ENCODE peak calls at places on chromosomes 4 and X, in eight cellular contexts. A, K, M, Y, O, H, W and I are unnamed samples. For H3K4me1, the result is how much of the 10 kb centered on the place peaks cover.

GRCh38 chr4:112604590-112604989 is 32.1 kb downstream of the ZGRF1 start:
- DNase-seq in K (peak), A (peak), W (no peak), H (peak), M (no peak), Y (peak), O (no peak), I (peak)

GRCh38 chr4:184384056-184384809 is 90.1 kb downstream of the IRF2 start:
- DNase-seq in M (no peak), Y (peak), W (no peak), K (peak), H (peak), O (no peak), A (peak), I (no peak)

GRCh38 chrX:147803948-147804347 is 107.8 kb upstream of the FMR1 start:
- DNase-seq in Y (peak), W (no peak), A (no peak), O (no peak), H (no peak), K (no peak), M (no peak), I (no peak)

GRCh38 chr4:59869559-59869958 is 1330.6 kb upstream of the ADGRL3 start:
- DNase-seq in W (no peak), O (no peak), A (no peak), H (no peak), M (no peak), K (no peak), Y (no peak), I (no peak)

GRCh38 chrX:41553688-41554087 is 106.5 kb downstream of the NYX start:
- DNase-seq in H (no peak), W (no peak), K (no peak), O (no peak), A (no peak), Y (no peak), M (no peak), I (no peak)

GRCh38 chr4:1207603-1208265 is 35.4 kb upstream of the SPON2 start:
- DNase-seq in H (no peak), Y (no peak), K (peak), A (no peak), O (peak), W (peak), M (peak), I (no peak)

GRCh38 chr4:4578981-4579380 is 37.1 kb upstream of the STX18 start:
- DNase-seq in Y (no peak), M (no peak), W (no peak), O (no peak), H (no peak), K (peak), A (no peak), I (no peak)

GRCh38 chr4:133186210-133186609 is 37.1 kb downstream of the PCDH10 start:
- DNase-seq in Y (no peak), K (no peak), H (no peak), W (no peak), M (no peak), O (no peak), A (no peak), I (no peak)

GRCh38 chr4:120964596-120964995 is 42.1 kb upstream of the PRDM5 start:
- DNase-seq in H (no peak), Y (no peak), M (no peak), A (no peak), O (no peak), W (no peak), K (no peak), I (no peak)

GRCh38 chr4:106809083-106809482 is 227.0 kb downstream of the DKK2 start:
- DNase-seq in A (no peak), H (no peak), O (no peak), K (no peak), Y (peak), M (no peak), W (no peak), I (no peak)

GRCh38 chrX:23616361-23616760 is 50.9 kb upstream of the PRDX4 start:
- DNase-seq in A (no peak), H (no peak), Y (peak), K (no peak), W (no peak), M (no peak), O (no peak), I (no peak)

GRCh38 chr4:78569291-78569821 is 17.8 kb downstream of the ANXA3 start:
- DNase-seq in H (peak), Y (peak), K (peak), M (no peak), A (no peak), W (no peak), O (no peak), I (no peak)
- H3K4me1 ChIP-seq in H (half or more), Y (under half), K (under half), M (under half), A (under half), W (under half), O (under half), I (under half)

GRCh38 chr4:48079972-48080391 is 54.1 kb downstream of the TXK start:
- DNase-seq in H (no peak), Y (peak), M (no peak), K (no peak), W (no peak), O (no peak), A (no peak), I (no peak)
- H3K4me1 ChIP-seq in H (under half), Y (under half), M (under half), K (under half), W (under half), O (under half), A (under half), I (under half)

DNA sequence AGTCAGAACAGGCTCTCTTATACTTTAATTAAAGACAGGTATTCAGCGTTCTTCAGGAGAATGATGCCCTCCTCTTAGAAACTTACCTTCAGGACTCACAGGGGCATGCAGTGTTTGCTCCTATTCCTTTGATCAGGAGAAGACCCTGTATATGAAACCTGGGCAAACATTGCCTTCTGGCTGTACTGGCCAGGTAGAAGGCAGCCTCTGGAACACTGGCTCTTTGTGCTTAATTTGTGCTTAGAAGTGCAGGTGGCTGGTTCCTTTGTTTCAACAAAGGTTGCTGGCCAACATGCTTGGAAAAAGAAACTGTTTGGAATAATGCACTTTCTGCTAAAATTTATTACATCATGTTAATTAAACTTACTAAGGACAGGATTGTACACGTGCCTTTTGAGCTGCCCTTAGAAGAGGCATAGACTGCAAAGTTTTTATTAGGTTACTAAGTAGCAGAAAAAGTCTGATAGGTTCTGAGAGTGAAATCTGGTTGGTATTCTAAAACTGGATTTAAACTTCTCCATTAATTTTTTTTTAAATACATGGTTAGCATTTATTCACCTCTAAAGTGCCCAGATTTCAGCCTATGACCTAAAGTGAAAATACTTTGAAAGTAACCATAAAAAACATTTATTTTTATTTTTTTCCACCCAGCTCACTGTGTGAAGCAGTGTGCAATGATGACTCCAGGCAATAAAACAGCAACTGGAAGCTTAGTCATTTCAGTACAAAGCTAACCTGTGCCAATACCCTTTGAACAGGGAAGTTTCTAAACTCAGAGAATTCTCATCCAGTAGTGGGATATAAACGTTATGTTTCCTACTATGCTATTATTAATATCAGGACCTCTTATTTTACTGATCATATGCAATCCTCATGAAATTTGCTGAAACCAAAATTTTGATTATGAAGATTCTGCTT is 11.3 kb downstream of the RASSF6 start:
- DNase-seq in Y (peak), K (no peak), A (no peak), W (no peak), H (no peak), M (no peak), O (no peak), I (no peak)
- H3K4me1 ChIP-seq in Y (under half), K (under half), A (under half), W (under half), H (half or more), M (under half), O (under half), I (under half)

DNA sequence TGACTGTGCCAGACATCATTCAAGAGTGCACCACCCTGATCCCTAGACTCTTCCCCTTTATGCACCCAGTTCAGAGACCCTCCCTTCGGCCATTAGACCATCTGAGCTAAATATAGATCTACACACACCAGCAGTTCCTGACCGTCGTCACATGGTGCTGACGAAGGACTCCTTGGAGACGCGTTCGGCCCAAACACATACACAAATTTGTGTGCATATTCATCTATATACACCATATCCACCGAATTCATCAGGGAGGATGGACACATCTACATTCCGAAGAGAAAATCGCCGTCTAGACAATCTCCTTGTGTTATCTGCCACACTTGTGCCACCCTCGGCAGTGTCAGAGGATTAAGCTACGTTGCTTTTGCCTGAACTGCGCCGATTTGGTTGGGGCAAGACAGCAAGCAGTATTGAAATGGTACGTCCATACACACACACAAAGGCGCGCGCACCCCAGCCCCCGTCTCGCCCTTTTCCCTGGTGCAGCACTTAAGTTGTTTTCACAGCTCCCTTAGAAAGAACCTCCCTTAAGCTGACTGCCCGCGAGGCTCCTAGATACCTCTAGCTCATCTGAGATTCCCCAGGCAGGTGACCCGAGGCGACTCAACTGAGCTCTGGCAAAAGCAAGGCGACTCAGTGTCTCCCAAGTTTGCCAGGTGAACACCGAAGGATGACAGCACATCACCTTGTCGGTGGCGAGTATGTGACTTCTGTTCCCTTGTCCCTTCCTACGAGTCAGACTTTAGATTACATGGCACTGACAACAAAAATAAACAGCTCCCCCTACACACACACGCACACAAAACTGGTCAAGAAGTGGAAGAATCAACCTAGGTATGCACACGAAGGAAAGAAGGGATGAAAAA is 1.0 kb downstream of the RASGEF1B start:
- DNase-seq in A (peak), M (peak), K (peak), W (peak), Y (peak), H (no peak), O (peak), I (peak)
- H3K4me1 ChIP-seq in A (under half), M (under half), K (under half), W (under half), Y (under half), H (under half), O (under half), I (under half)

DNA sequence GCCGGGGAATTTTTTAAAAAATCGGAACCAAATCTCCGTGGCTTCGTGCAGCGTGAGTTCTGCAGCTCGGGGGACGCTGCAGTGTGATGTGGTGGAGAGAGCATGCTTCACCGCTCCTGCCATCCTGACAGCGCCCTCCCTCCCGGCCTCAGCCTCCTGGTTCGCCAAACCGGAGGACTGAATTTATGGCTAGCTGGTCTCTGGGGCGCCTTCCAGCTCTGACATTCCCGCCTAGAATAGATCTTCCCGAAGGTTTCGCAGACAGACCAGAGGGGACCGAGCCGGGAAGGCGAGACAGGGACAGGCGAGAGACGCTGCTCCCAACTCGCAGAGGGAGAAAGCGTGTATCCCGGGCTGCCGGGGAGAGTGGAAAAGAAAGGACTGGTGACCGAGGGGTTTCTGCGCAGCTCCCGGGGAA is 25.9 kb downstream of the HOPX start:
- DNase-seq in M (no peak), Y (peak), H (no peak), W (no peak), A (peak), K (peak), O (peak), I (no peak)
- H3K4me1 ChIP-seq in M (under half), Y (under half), H (under half), W (under half), A (under half), K (under half), O (under half), I (half or more)

GRCh38 chr4:26854701-26855100 is 5.9 kb upstream of the STIM2 start:
- DNase-seq in O (no peak), H (no peak), W (no peak), Y (no peak), M (no peak), A (no peak), K (no peak), I (no peak)
- H3K4me1 ChIP-seq in O (under half), H (under half), W (under half), Y (under half), M (under half), A (under half), K (under half), I (under half)

GRCh38 chr4:128388352-128388630 is 100.7 kb upstream of the PGRMC2 start:
- DNase-seq in O (no peak), Y (no peak), A (no peak), W (no peak), H (peak), M (no peak), K (no peak), I (no peak)
- H3K4me1 ChIP-seq in O (half or more), Y (under half), A (under half), W (under half), H (under half), M (under half), K (under half), I (under half)

GRCh38 chrX:129956765-129957164 is 25.7 kb upstream of the BCORL1 start:
- DNase-seq in H (no peak), O (no peak), W (no peak), M (no peak), A (no peak), Y (no peak), K (no peak), I (no peak)
- H3K4me1 ChIP-seq in H (under half), O (under half), W (under half), M (under half), A (under half), Y (under half), K (under half), I (under half)

GRCh38 chr4:185394568-185395254 is 1.0 kb downstream of the LRP2BP start:
- DNase-seq in O (no peak), W (no peak), A (no peak), M (no peak), H (no peak), Y (no peak), K (no peak), I (no peak)
- H3K4me1 ChIP-seq in O (under half), W (under half), A (under half), M (under half), H (under half), Y (under half), K (under half), I (under half)

GRCh38 chrX:13123247-13123856 is 78.9 kb upstream of the FAM9C start:
- DNase-seq in A (no peak), O (no peak), K (no peak), H (no peak), M (no peak), Y (no peak), W (no peak), I (no peak)

GRCh38 chrX:13128104-13128503 is 83.7 kb upstream of the FAM9C start:
- DNase-seq in Y (no peak), M (no peak), O (no peak), W (no peak), A (no peak), H (no peak), K (no peak), I (no peak)

GRCh38 chrX:13126785-13127184 is 82.4 kb upstream of the FAM9C start:
- DNase-seq in A (no peak), W (no peak), H (no peak), M (no peak), O (no peak), Y (peak), K (no peak), I (no peak)

GRCh38 chrX:13123857-13124345 is 79.5 kb upstream of the FAM9C start:
- DNase-seq in Y (no peak), A (no peak), K (no peak), W (no peak), H (no peak), O (no peak), M (no peak), I (no peak)

GRCh38 chrX:13125188-13125587 is 80.8 kb upstream of the FAM9C start:
- DNase-seq in Y (no peak), K (no peak), M (no peak), A (no peak), H (no peak), O (no peak), W (no peak), I (no peak)
- H3K4me1 ChIP-seq in Y (under half), K (under half), M (under half), A (under half), H (under half), O (under half), W (under half), I (under half)